ENCODE peak calls at places on chromosomes 6 and 20, in four cellular contexts. One of them, this sample, is unnamed.

GRCh38 chr6:1251198-1252155 is 60.4 kb upstream of the FOXQ1 start:
- DNase-seq in AG09319: no peak
- DNase-seq in dorsolateral prefrontal cortex: no peak
- DNase-seq in mesothelial cell of epicardium: no peak
- DNase-seq in this sample: no peak

GRCh38 chr20:38674178-38675133 is 49.8 kb upstream of the SLC32A1 start:
- DNase-seq in mesothelial cell of epicardium: peak
- DNase-seq in dorsolateral prefrontal cortex: peak
- DNase-seq in AG09319: no peak
- DNase-seq in this sample: peak

GRCh38 chr6:167578371-167578901 is 248.3 kb upstream of the AFDN start:
- DNase-seq in mesothelial cell of epicardium: no peak
- DNase-seq in dorsolateral prefrontal cortex: no peak
- DNase-seq in AG09319: no peak
- DNase-seq in this sample: no peak

GRCh38 chr6:6193221-6193745 is 127.2 kb downstream of the F13A1 start:
- DNase-seq in mesothelial cell of epicardium: no peak
- DNase-seq in AG09319: no peak
- DNase-seq in dorsolateral prefrontal cortex: no peak
- DNase-seq in this sample: no peak

GRCh38 chr6:100228437-100229424 is 234.7 kb upstream of the MCHR2 start:
- DNase-seq in mesothelial cell of epicardium: peak
- DNase-seq in AG09319: peak
- DNase-seq in dorsolateral prefrontal cortex: peak
- DNase-seq in this sample: peak

GRCh38 chr20:7959484-7959883 is 19.2 kb upstream of the HAO1 start:
- DNase-seq in mesothelial cell of epicardium: no peak
- DNase-seq in AG09319: no peak
- DNase-seq in dorsolateral prefrontal cortex: no peak
- DNase-seq in this sample: no peak

GRCh38 chr20:676967-677366 is 1.4 kb upstream of the SCRT2 start:
- DNase-seq in AG09319: no peak
- DNase-seq in dorsolateral prefrontal cortex: no peak
- DNase-seq in mesothelial cell of epicardium: no peak
- DNase-seq in this sample: no peak

GRCh38 chr6:50007821-50008220 is 14.0 kb downstream of the DEFB110 start:
- DNase-seq in AG09319: no peak
- DNase-seq in mesothelial cell of epicardium: no peak
- DNase-seq in dorsolateral prefrontal cortex: no peak
- DNase-seq in this sample: no peak

GRCh38 chr6:148846778-148847761 is 100.2 kb downstream of the UST start:
- DNase-seq in AG09319: no peak
- DNase-seq in dorsolateral prefrontal cortex: no peak
- DNase-seq in mesothelial cell of epicardium: no peak
- DNase-seq in this sample: no peak

GRCh38 chr6:163226836-163227485 is 187.6 kb upstream of the QKI start:
- DNase-seq in dorsolateral prefrontal cortex: no peak
- DNase-seq in mesothelial cell of epicardium: no peak
- DNase-seq in AG09319: no peak
- DNase-seq in this sample: no peak

GRCh38 chr6:98977606-98978292 is 30.0 kb upstream of the FBXL4 start:
- DNase-seq in dorsolateral prefrontal cortex: no peak
- DNase-seq in AG09319: no peak
- DNase-seq in mesothelial cell of epicardium: no peak
- DNase-seq in this sample: no peak

GRCh38 chr6:135675026-135675425 is 176.5 kb upstream of the PDE7B start:
- DNase-seq in AG09319: no peak
- DNase-seq in mesothelial cell of epicardium: no peak
- DNase-seq in dorsolateral prefrontal cortex: no peak
- DNase-seq in this sample: no peak

GRCh38 chr6:37005061-37005810 is at the start of gene FGD2:
- DNase-seq in AG09319: no peak
- DNase-seq in dorsolateral prefrontal cortex: no peak
- DNase-seq in mesothelial cell of epicardium: no peak
- DNase-seq in this sample: no peak

GRCh38 chr6:97040355-97040860 is 115.9 kb downstream of the KLHL32 start:
- DNase-seq in dorsolateral prefrontal cortex: no peak
- DNase-seq in mesothelial cell of epicardium: no peak
- DNase-seq in AG09319: no peak
- DNase-seq in this sample: no peak

GRCh38 chr6:37103169-37104039 is 66.5 kb upstream of the PIM1 start:
- DNase-seq in dorsolateral prefrontal cortex: peak
- DNase-seq in AG09319: no peak
- DNase-seq in mesothelial cell of epicardium: no peak
- DNase-seq in this sample: no peak

GRCh38 chr6:47478233-47479155 is 905 bp downstream of the CD2AP start:
- DNase-seq in AG09319: no peak
- DNase-seq in mesothelial cell of epicardium: no peak
- DNase-seq in dorsolateral prefrontal cortex: no peak
- DNase-seq in this sample: no peak

GRCh38 chr6:164078551-164079274 is 664.2 kb downstream of the QKI start:
- DNase-seq in dorsolateral prefrontal cortex: no peak
- DNase-seq in AG09319: no peak
- DNase-seq in mesothelial cell of epicardium: no peak
- DNase-seq in this sample: no peak

GRCh38 chr6:142740449-142740848 is 204.5 kb downstream of the HIVEP2 start:
- DNase-seq in dorsolateral prefrontal cortex: no peak
- DNase-seq in mesothelial cell of epicardium: no peak
- DNase-seq in AG09319: no peak
- DNase-seq in this sample: no peak

GRCh38 chr20:41476013-41476441 is 109.4 kb upstream of the EMILIN3 start:
- DNase-seq in dorsolateral prefrontal cortex: no peak
- DNase-seq in mesothelial cell of epicardium: no peak
- DNase-seq in AG09319: peak
- DNase-seq in this sample: no peak

GRCh38 chr6:113719545-113719944 is 137.6 kb upstream of the MARCKS start:
- DNase-seq in dorsolateral prefrontal cortex: no peak
- DNase-seq in mesothelial cell of epicardium: no peak
- DNase-seq in AG09319: no peak
- DNase-seq in this sample: no peak

GRCh38 chr20:32231847-32232246 is 24.2 kb downstream of the POFUT1 start:
- DNase-seq in AG09319: no peak
- DNase-seq in mesothelial cell of epicardium: no peak
- DNase-seq in dorsolateral prefrontal cortex: no peak
- DNase-seq in this sample: no peak

GRCh38 chr6:18025591-18025990 is 38.2 kb upstream of the KIF13A start:
- DNase-seq in AG09319: no peak
- DNase-seq in dorsolateral prefrontal cortex: no peak
- DNase-seq in mesothelial cell of epicardium: no peak
- DNase-seq in this sample: no peak

GRCh38 chr6:14037402-14038277 is 79.9 kb upstream of the CD83 start:
- DNase-seq in dorsolateral prefrontal cortex: no peak
- DNase-seq in mesothelial cell of epicardium: no peak
- DNase-seq in AG09319: peak
- DNase-seq in this sample: no peak

GRCh38 chr6:33147807-33148666 is 44.2 kb downstream of the COL11A2 start:
- DNase-seq in dorsolateral prefrontal cortex: no peak
- DNase-seq in AG09319: peak
- DNase-seq in mesothelial cell of epicardium: no peak
- DNase-seq in this sample: no peak

GRCh38 chr20:22576273-22576672 is 8.1 kb downstream of the FOXA2 start:
- DNase-seq in dorsolateral prefrontal cortex: no peak
- DNase-seq in AG09319: no peak
- DNase-seq in mesothelial cell of epicardium: no peak
- DNase-seq in this sample: no peak

GRCh38 chr6:41167173-41167963 is 4.5 kb upstream of the TREM2 start:
- DNase-seq in mesothelial cell of epicardium: no peak
- DNase-seq in AG09319: no peak
- DNase-seq in dorsolateral prefrontal cortex: no peak
- DNase-seq in this sample: peak

GRCh38 chr20:43669332-43669731 is 2.4 kb downstream of the MYBL2 start:
- DNase-seq in AG09319: no peak
- DNase-seq in mesothelial cell of epicardium: no peak
- DNase-seq in dorsolateral prefrontal cortex: no peak
- DNase-seq in this sample: no peak

GRCh38 chr6:142845624-142846458 is 99.1 kb downstream of the HIVEP2 start:
- DNase-seq in mesothelial cell of epicardium: peak
- DNase-seq in dorsolateral prefrontal cortex: peak
- DNase-seq in AG09319: no peak
- DNase-seq in this sample: peak

GRCh38 chr6:4533576-4533975 is 242.6 kb upstream of the CDYL start:
- DNase-seq in AG09319: no peak
- DNase-seq in dorsolateral prefrontal cortex: no peak
- DNase-seq in mesothelial cell of epicardium: no peak
- DNase-seq in this sample: no peak

GRCh38 chr20:63092660-63093215 is 86.0 kb upstream of the BHLHE23 start:
- DNase-seq in mesothelial cell of epicardium: no peak
- DNase-seq in AG09319: no peak
- DNase-seq in dorsolateral prefrontal cortex: peak
- DNase-seq in this sample: no peak

GRCh38 chr6:48695872-48696271 is 584.9 kb upstream of the PTCHD4 start:
- DNase-seq in AG09319: no peak
- DNase-seq in mesothelial cell of epicardium: no peak
- DNase-seq in dorsolateral prefrontal cortex: no peak
- DNase-seq in this sample: no peak

GRCh38 chr20:50281831-50282591 is 91.4 kb downstream of the CEBPB start:
- DNase-seq in dorsolateral prefrontal cortex: no peak
- DNase-seq in AG09319: no peak
- DNase-seq in mesothelial cell of epicardium: no peak
- DNase-seq in this sample: peak

GRCh38 chr20:1509237-1509636 is 18.0 kb upstream of the SIRPB2 start:
- DNase-seq in mesothelial cell of epicardium: no peak
- DNase-seq in dorsolateral prefrontal cortex: peak
- DNase-seq in AG09319: no peak
- DNase-seq in this sample: no peak

GRCh38 chr6:79894939-79895338 is 52.4 kb downstream of the ELOVL4 start:
- DNase-seq in mesothelial cell of epicardium: no peak
- DNase-seq in AG09319: no peak
- DNase-seq in dorsolateral prefrontal cortex: no peak
- DNase-seq in this sample: no peak

GRCh38 chr6:105993769-105994521 is 92.2 kb upstream of the PRDM1 start:
- DNase-seq in mesothelial cell of epicardium: no peak
- DNase-seq in dorsolateral prefrontal cortex: no peak
- DNase-seq in AG09319: no peak
- DNase-seq in this sample: no peak

GRCh38 chr6:154615483-154616025 is 105.1 kb upstream of the CNKSR3 start:
- DNase-seq in AG09319: no peak
- DNase-seq in dorsolateral prefrontal cortex: peak
- DNase-seq in mesothelial cell of epicardium: peak
- DNase-seq in this sample: no peak

GRCh38 chr6:169579712-169580111 is 122.1 kb downstream of the WDR27 start:
- DNase-seq in AG09319: no peak
- DNase-seq in mesothelial cell of epicardium: no peak
- DNase-seq in dorsolateral prefrontal cortex: no peak
- DNase-seq in this sample: no peak

GRCh38 chr6:26031595-26032386 is 55.4 kb upstream of the HFE start:
- DNase-seq in dorsolateral prefrontal cortex: peak
- DNase-seq in mesothelial cell of epicardium: peak
- DNase-seq in AG09319: no peak
- DNase-seq in this sample: peak
- TF ChIP-seq CTCF in dorsolateral prefrontal cortex: no peak
- TF ChIP-seq CTCF in mesothelial cell of epicardium: no peak
- TF ChIP-seq CTCF in AG09319: peak
- TF ChIP-seq CTCF in this sample: peak

DNA sequence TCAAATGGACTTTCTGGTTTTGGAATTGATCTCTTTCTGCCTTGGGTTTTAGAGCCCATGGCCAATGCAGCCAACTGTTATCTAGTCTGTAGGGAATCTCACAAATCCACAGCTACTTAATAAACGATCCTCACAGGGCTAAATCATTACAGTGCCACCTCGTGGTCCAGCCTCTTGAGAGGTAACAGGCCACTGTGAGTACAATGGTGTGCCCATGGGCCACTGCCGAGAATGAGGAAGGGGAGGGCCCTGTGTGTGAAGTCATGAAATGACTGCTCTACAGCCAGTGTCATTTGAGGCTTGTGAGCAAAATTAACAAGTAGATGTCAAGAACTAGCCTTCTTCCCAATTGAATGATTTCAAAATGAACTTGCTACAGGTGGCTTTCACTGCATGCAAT is 54.3 kb upstream of the GMPR start:
- DNase-seq in mesothelial cell of epicardium: no peak
- DNase-seq in dorsolateral prefrontal cortex: no peak
- DNase-seq in AG09319: no peak
- DNase-seq in this sample: no peak
- TF ChIP-seq CTCF in mesothelial cell of epicardium: no peak
- TF ChIP-seq CTCF in dorsolateral prefrontal cortex: no peak
- TF ChIP-seq CTCF in AG09319: no peak
- TF ChIP-seq CTCF in this sample: no peak

GRCh38 chr20:24993337-24994185 is 1.0 kb upstream of the APMAP start:
- DNase-seq in AG09319: peak
- DNase-seq in dorsolateral prefrontal cortex: no peak
- DNase-seq in mesothelial cell of epicardium: no peak
- DNase-seq in this sample: no peak
- TF ChIP-seq CTCF in AG09319: peak
- TF ChIP-seq CTCF in dorsolateral prefrontal cortex: peak
- TF ChIP-seq CTCF in mesothelial cell of epicardium: no peak
- TF ChIP-seq CTCF in this sample: no peak

GRCh38 chr20:53818457-53819177 is 225.0 kb upstream of the ZNF217 start:
- DNase-seq in mesothelial cell of epicardium: no peak
- DNase-seq in AG09319: no peak
- DNase-seq in dorsolateral prefrontal cortex: no peak
- DNase-seq in this sample: no peak
- TF ChIP-seq CTCF in mesothelial cell of epicardium: no peak
- TF ChIP-seq CTCF in AG09319: no peak
- TF ChIP-seq CTCF in dorsolateral prefrontal cortex: no peak
- TF ChIP-seq CTCF in this sample: no peak

GRCh38 chr20:3248167-3248992 is 9.4 kb upstream of the SLC4A11 start:
- DNase-seq in mesothelial cell of epicardium: no peak
- DNase-seq in dorsolateral prefrontal cortex: no peak
- DNase-seq in AG09319: no peak
- DNase-seq in this sample: peak
- TF ChIP-seq CTCF in mesothelial cell of epicardium: no peak
- TF ChIP-seq CTCF in dorsolateral prefrontal cortex: no peak
- TF ChIP-seq CTCF in AG09319: no peak
- TF ChIP-seq CTCF in this sample: no peak